ENCODE peak calls at places on chromosome 19, in eight cellular contexts. T, X, D, J, P, M, I and Q are unnamed samples.

GRCh38 chr19:2290441-2291184 is 8.6 kb upstream of the PEAK3 start:
- DNase-seq in T (no peak), X (no peak), D (no peak), J (no peak), P (no peak), M (peak), I (no peak), Q (no peak)

GRCh38 chr19:40623403-40624239 is 22.5 kb downstream of the LTBP4 start:
- DNase-seq in T (no peak), X (no peak), D (peak), J (no peak), P (peak), M (peak), I (peak), Q (no peak)

GRCh38 chr19:18436651-18437478 is 1.1 kb downstream of the ISYNA1 start:
- DNase-seq in T (no peak), X (peak), D (peak), J (peak), P (peak), M (peak), I (peak), Q (no peak)

GRCh38 chr19:55372316-55373081 is 2.2 kb upstream of the IL11 start:
- DNase-seq in T (no peak), X (no peak), D (peak), J (peak), P (peak), M (no peak), I (no peak), Q (no peak)

GRCh38 chr19:13817018-13817614 is 21.9 kb downstream of the ZSWIM4 start:
- DNase-seq in T (no peak), X (no peak), D (no peak), J (peak), P (peak), M (peak), I (no peak), Q (no peak)

GRCh38 chr19:12034610-12035009 is 869 bp downstream of the ZNF433 start:
- DNase-seq in T (no peak), X (no peak), D (no peak), J (no peak), P (peak), M (no peak), I (no peak), Q (no peak)

GRCh38 chr19:16778796-16779411 is 50.3 kb upstream of the SIN3B start:
- DNase-seq in T (no peak), X (no peak), D (peak), J (peak), P (peak), M (peak), I (no peak), Q (no peak)

GRCh38 chr19:23070353-23070781 is 46.5 kb upstream of the ZNF730 start:
- DNase-seq in T (no peak), X (no peak), D (no peak), J (no peak), P (peak), M (peak), I (no peak), Q (no peak)

GRCh38 chr19:30733826-30734550 is 361.8 kb downstream of the ZNF536 start:
- DNase-seq in T (no peak), X (no peak), D (no peak), J (no peak), P (peak), M (no peak), I (no peak), Q (no peak)

GRCh38 chr19:16446108-16447014 is 25.4 kb downstream of the EPS15L1 start:
- DNase-seq in T (no peak), X (no peak), D (no peak), J (no peak), P (peak), M (no peak), I (no peak), Q (no peak)

GRCh38 chr19:14577264-14577663 is 5.4 kb upstream of the NDUFB7 start:
- DNase-seq in T (no peak), X (no peak), D (no peak), J (no peak), P (no peak), M (no peak), I (no peak), Q (no peak)

GRCh38 chr19:55638864-55639359 is 1.9 kb upstream of the ZNF580 start:
- DNase-seq in T (no peak), X (no peak), D (no peak), J (peak), P (peak), M (peak), I (no peak), Q (no peak)

GRCh38 chr19:13045812-13046211 is 50.5 kb downstream of the NFIX start:
- DNase-seq in T (no peak), X (no peak), D (no peak), J (no peak), P (no peak), M (no peak), I (no peak), Q (no peak)

GRCh38 chr19:1874554-1875185 is 10.6 kb downstream of the ABHD17A start:
- DNase-seq in T (no peak), X (no peak), D (no peak), J (peak), P (no peak), M (no peak), I (no peak), Q (no peak)

GRCh38 chr19:18657590-18658365 is 20.9 kb downstream of the KLHL26 start:
- DNase-seq in T (no peak), X (no peak), D (peak), J (no peak), P (peak), M (peak), I (no peak), Q (no peak)

GRCh38 chr19:19948800-19949199 is 48.1 kb downstream of the ZNF93 start:
- DNase-seq in T (no peak), X (no peak), D (no peak), J (no peak), P (no peak), M (no peak), I (no peak), Q (no peak)